ENCODE peak calls at places on chromosomes 2 and 18, in seven cellular contexts. U is AG10803, M is fibroblast of lung, A is gastrocnemius medialis, K is heart left ventricle, F is GM12865, C is tibial nerve. O is an unnamed sample.
A peak's percentile ranks its signal among the peaks of the same experiment; 100 is the strongest.

GRCh38 chr2:2007551-2008501 is 263.5 kb upstream of the PXDN start:
- DNase-seq in U (no peak), M (no peak), A (no peak), K (no peak), F (no peak), C (no peak), O (no peak)

GRCh38 chr2:127675335-127676261 is at the start of gene LIMS2:
- DNase-seq in U (peak; percentile 62), M (no peak), A (no peak), K (peak; percentile 74), F (no peak), C (no peak), O (peak; percentile 35)

GRCh38 chr2:122300758-122301157 is 545.3 kb downstream of the TSN start:
- DNase-seq in U (no peak), M (no peak), A (no peak), K (no peak), F (peak; percentile 45), C (no peak), O (no peak)

GRCh38 chr2:26675651-26676255 is 16.8 kb upstream of the KCNK3 start:
- DNase-seq in U (no peak), M (no peak), A (no peak), K (no peak), F (no peak), C (no peak), O (no peak)

GRCh38 chr2:160538559-160539355 is 45.1 kb upstream of the RBMS1 start:
- DNase-seq in U (no peak), M (no peak), A (no peak), K (peak; percentile 84), F (no peak), C (no peak), O (no peak)

GRCh38 chr2:191938779-191939178 is 91.9 kb upstream of the CAVIN2 start:
- DNase-seq in U (no peak), M (no peak), A (no peak), K (no peak), F (no peak), C (no peak), O (no peak)

GRCh38 chr2:172708247-172708646 is 27.4 kb upstream of the RAPGEF4 start:
- DNase-seq in U (no peak), M (no peak), A (no peak), K (no peak), F (no peak), C (no peak), O (no peak)

GRCh38 chr2:86072271-86072858 is 33.3 kb downstream of the POLR1A start:
- DNase-seq in U (peak; percentile 71), M (peak; percentile 28), A (peak; percentile 83), K (peak; percentile 61), F (peak; percentile 50), C (peak; percentile 72), O (no peak)

GRCh38 chr2:234392230-234392629 is 104.7 kb downstream of the ARL4C start:
- DNase-seq in U (no peak), M (no peak), A (no peak), K (no peak), F (no peak), C (no peak), O (no peak)

GRCh38 chr2:174603280-174603679 is 5.7 kb upstream of the WIPF1 start:
- DNase-seq in U (peak; percentile 81), M (peak; percentile 74), A (peak; percentile 39), K (peak; percentile 45), F (peak; percentile 67), C (peak; percentile 28), O (no peak)

GRCh38 chr2:135745545-135745944 is 3.9 kb downstream of the UBXN4 start:
- DNase-seq in U (peak; percentile 73), M (peak; percentile 64), A (no peak), K (no peak), F (no peak), C (no peak), O (no peak)

GRCh38 chr2:481388-481787 is 193.5 kb upstream of the ALKAL2 start:
- DNase-seq in U (no peak), M (no peak), A (no peak), K (no peak), F (no peak), C (no peak), O (no peak)

GRCh38 chr2:134782792-134783191 is 55.6 kb upstream of the ACMSD start:
- DNase-seq in U (peak; percentile 5), M (peak; percentile 36), A (no peak), K (no peak), F (peak; percentile 31), C (no peak), O (peak; percentile 59)

GRCh38 chr2:83055338-83056010 is 1403.6 kb downstream of the SUCLG1 start:
- DNase-seq in U (peak; percentile 77), M (peak; percentile 87), A (no peak), K (no peak), F (no peak), C (no peak), O (no peak)

GRCh38 chr18:58580623-58581022 is 48.3 kb downstream of the ALPK2 start:
- DNase-seq in U (peak; percentile 83), M (peak; percentile 73), A (no peak), K (no peak), F (no peak), C (no peak), O (no peak)

GRCh38 chr2:204000446-204000845 is 63.9 kb downstream of the ICOS start:
- DNase-seq in U (no peak), M (no peak), A (no peak), K (no peak), F (no peak), C (no peak), O (no peak)

GRCh38 chr2:6955523-6956136 is 38.4 kb downstream of the RNF144A start:
- DNase-seq in U (no peak), M (no peak), A (no peak), K (no peak), F (no peak), C (no peak), O (no peak)

GRCh38 chr2:36395866-36396265 is 40.3 kb downstream of the CRIM1 start:
- DNase-seq in U (peak; percentile 37), M (no peak), A (no peak), K (no peak), F (no peak), C (no peak), O (no peak)

GRCh38 chr2:12036640-12036983 is 290.2 kb downstream of the LPIN1 start:
- DNase-seq in U (no peak), M (no peak), A (no peak), K (no peak), F (no peak), C (no peak), O (no peak)

GRCh38 chr2:30300456-30301221 is 69.3 kb downstream of the LBH start:
- DNase-seq in U (peak; percentile 100), M (peak; percentile 72), A (no peak), K (peak; percentile 47), F (no peak), C (no peak), O (no peak)

GRCh38 chr18:75041586-75041985 is 167.4 kb downstream of the PTGR3 start:
- DNase-seq in U (peak; percentile 13), M (peak; percentile 54), A (no peak), K (no peak), F (peak; percentile 16), C (no peak), O (no peak)

DNA sequence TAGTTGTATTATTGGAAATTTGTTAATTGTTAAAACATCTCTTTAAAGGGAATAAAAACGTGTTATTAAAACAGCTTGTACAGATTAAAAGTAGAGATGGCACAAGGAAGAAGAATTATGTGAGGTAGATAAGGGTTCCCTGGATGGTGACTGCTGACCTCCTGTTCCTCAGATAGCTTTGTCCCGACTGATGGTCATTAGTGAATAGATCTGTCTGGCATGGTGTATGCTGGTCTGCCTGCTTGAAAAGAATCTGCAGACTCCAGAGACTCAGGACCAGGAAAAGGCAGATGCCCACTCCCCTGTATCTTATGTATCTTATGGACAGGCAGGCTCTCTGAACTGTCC is 5.6 kb upstream of the FARP2 start:
- DNase-seq in U (no peak), M (no peak), A (no peak), K (no peak), F (no peak), C (no peak), O (no peak)
- H3K4me3 ChIP-seq in U (no peak overlapping the region), M (no peak overlapping the region), A (no peak overlapping the region), K (no peak overlapping the region), F (no peak overlapping the region), C (no peak overlapping the region), O (no peak overlapping the region)

DNA sequence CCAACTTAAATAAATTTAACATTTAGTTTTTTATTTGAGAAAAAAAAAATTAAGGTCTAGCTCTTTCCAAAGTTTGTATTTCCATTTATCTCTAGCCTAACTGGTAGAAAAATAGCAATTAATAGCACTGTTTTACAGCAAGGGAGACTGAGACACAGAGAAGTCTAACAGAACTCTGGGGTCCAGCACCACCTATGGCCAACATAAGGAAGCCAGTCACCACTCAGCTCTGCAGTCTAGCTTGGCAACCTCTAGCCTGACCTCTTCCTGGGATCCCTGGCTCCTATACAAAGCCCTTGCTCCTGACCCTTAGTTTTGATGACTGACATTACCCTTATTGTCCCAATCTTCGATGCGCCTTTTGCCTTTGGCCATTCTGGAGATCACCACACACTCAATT is 114.1 kb upstream of the TLK1 start:
- DNase-seq in U (no peak), M (no peak), A (no peak), K (no peak), F (no peak), C (no peak), O (no peak)
- TF ChIP-seq CTCF in U (no peak), M (no peak), A (no peak), K (no peak), F (no peak), C (no peak), O (no peak)

GRCh38 chr2:109237792-109238191 is 108.8 kb downstream of the SH3RF3 start:
- DNase-seq in U (no peak), M (no peak), A (no peak), K (no peak), F (no peak), C (no peak), O (no peak)

GRCh38 chr2:109242222-109242653 is 113.2 kb downstream of the SH3RF3 start:
- DNase-seq in U (peak; percentile 42), M (no peak), A (no peak), K (no peak), F (no peak), C (no peak), O (no peak)

GRCh38 chr2:109238580-109238979 is 109.6 kb downstream of the SH3RF3 start:
- DNase-seq in U (peak; percentile 95), M (peak; percentile 97), A (peak; percentile 67), K (peak; percentile 85), F (peak; percentile 86), C (no peak), O (no peak)

GRCh38 chr2:109242654-109243331 is 113.8 kb downstream of the SH3RF3 start:
- DNase-seq in U (peak; percentile 96), M (peak; percentile 97), A (peak; percentile 52), K (no peak), F (no peak), C (no peak), O (peak; percentile 68)

GRCh38 chr2:109239720-109240119 is 110.7 kb downstream of the SH3RF3 start:
- DNase-seq in U (peak; percentile 47), M (peak; percentile 59), A (no peak), K (no peak), F (no peak), C (no peak), O (no peak)
- H3K4me3 ChIP-seq in U (no peak overlapping the region), M (no peak overlapping the region), A (no peak overlapping the region), K (no peak overlapping the region), F (no peak overlapping the region), C (no peak overlapping the region), O (no peak overlapping the region)

DNA sequence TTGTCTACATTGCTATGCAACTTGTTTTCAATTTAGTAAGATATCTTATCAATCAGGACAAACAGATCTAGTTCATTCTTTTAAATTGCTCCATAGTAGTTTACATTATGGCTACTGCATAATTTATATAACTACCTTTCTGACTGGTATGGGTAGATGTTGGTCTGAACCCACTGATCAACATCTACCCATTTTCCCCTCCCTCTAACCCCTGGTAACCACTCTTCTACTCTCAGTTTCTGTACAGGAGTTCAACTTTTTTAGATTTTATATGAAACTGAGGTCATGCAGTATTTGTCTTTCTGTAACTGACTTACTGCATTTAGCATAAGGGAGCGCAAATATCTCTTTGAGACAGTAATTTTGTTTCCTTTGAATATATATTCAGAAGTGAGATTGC is 73.2 kb downstream of the ITSN2 start:
- DNase-seq in U (no peak), M (no peak), A (no peak), K (no peak), F (peak; percentile 3), C (no peak), O (no peak)
- TF ChIP-seq CTCF in U (no peak), M (no peak), A (no peak), K (no peak), F (no peak), C (no peak), O (no peak)